ENCODE peak calls at places on chromosome 3, in ten cellular contexts. One of them, this sample, is unnamed.
A peak's percentile ranks its signal among the peaks of the same experiment; 100 is the strongest.

GRCh38 chr3:195001961-195002861 is 268.7 kb downstream of the XXYLT1 start:
- DNase-seq in upper lobe of right lung: peak; percentile 76
- DNase-seq in NB4: peak; percentile 88
- DNase-seq in T-helper 1 cell: no peak
- DNase-seq in activated CD4-positive, CD25-positive, alpha-beta regulatory T cell treated with anti-CD3 and anti-CD28 coated beads, Interleukin-2, amount 50 U/mL, for 16 hours: no peak
- DNase-seq in activated naive CD8-positive, alpha-beta T cell treated with anti-CD3 and anti-CD28 coated beads for 36 hours: peak; percentile 15
- DNase-seq in NAMALWA: peak; percentile 54
- DNase-seq in T1000: no peak
- DNase-seq in immature natural killer cell: peak; percentile 14
- DNase-seq in KG1: peak; percentile 9
- DNase-seq in this sample: peak; percentile 81

GRCh38 chr3:50654196-50654595 is 20.5 kb upstream of the DOCK3 start:
- DNase-seq in upper lobe of right lung: peak; percentile 32
- DNase-seq in KG1: no peak
- DNase-seq in T-helper 1 cell: no peak
- DNase-seq in activated CD4-positive, CD25-positive, alpha-beta regulatory T cell treated with anti-CD3 and anti-CD28 coated beads, Interleukin-2, amount 50 U/mL, for 16 hours: no peak
- DNase-seq in NAMALWA: no peak
- DNase-seq in immature natural killer cell: no peak
- DNase-seq in T1000: no peak
- DNase-seq in activated naive CD8-positive, alpha-beta T cell treated with anti-CD3 and anti-CD28 coated beads for 36 hours: no peak
- DNase-seq in NB4: no peak
- DNase-seq in this sample: no peak

GRCh38 chr3:141063831-141064230 is 12.7 kb downstream of the SPSB4 start:
- DNase-seq in immature natural killer cell: no peak
- DNase-seq in NB4: peak; percentile 61
- DNase-seq in activated CD4-positive, CD25-positive, alpha-beta regulatory T cell treated with anti-CD3 and anti-CD28 coated beads, Interleukin-2, amount 50 U/mL, for 16 hours: no peak
- DNase-seq in activated naive CD8-positive, alpha-beta T cell treated with anti-CD3 and anti-CD28 coated beads for 36 hours: no peak
- DNase-seq in KG1: no peak
- DNase-seq in T1000: no peak
- DNase-seq in NAMALWA: no peak
- DNase-seq in upper lobe of right lung: peak; percentile 32
- DNase-seq in T-helper 1 cell: no peak
- DNase-seq in this sample: no peak

GRCh38 chr3:50961361-50961760 is 286.6 kb downstream of the DOCK3 start:
- DNase-seq in T1000: no peak
- DNase-seq in NB4: no peak
- DNase-seq in activated naive CD8-positive, alpha-beta T cell treated with anti-CD3 and anti-CD28 coated beads for 36 hours: no peak
- DNase-seq in KG1: no peak
- DNase-seq in T-helper 1 cell: no peak
- DNase-seq in immature natural killer cell: no peak
- DNase-seq in upper lobe of right lung: no peak
- DNase-seq in activated CD4-positive, CD25-positive, alpha-beta regulatory T cell treated with anti-CD3 and anti-CD28 coated beads, Interleukin-2, amount 50 U/mL, for 16 hours: no peak
- DNase-seq in NAMALWA: no peak
- DNase-seq in this sample: peak; percentile 65

GRCh38 chr3:111070772-111071256 is 802 bp upstream of the NECTIN3 start:
- DNase-seq in NAMALWA: no peak
- DNase-seq in activated naive CD8-positive, alpha-beta T cell treated with anti-CD3 and anti-CD28 coated beads for 36 hours: peak; percentile 30
- DNase-seq in upper lobe of right lung: no peak
- DNase-seq in KG1: no peak
- DNase-seq in T-helper 1 cell: peak; percentile 5
- DNase-seq in activated CD4-positive, CD25-positive, alpha-beta regulatory T cell treated with anti-CD3 and anti-CD28 coated beads, Interleukin-2, amount 50 U/mL, for 16 hours: no peak
- DNase-seq in T1000: peak; percentile 9
- DNase-seq in immature natural killer cell: peak; percentile 14
- DNase-seq in NB4: no peak
- DNase-seq in this sample: peak; percentile 49

GRCh38 chr3:194327030-194327413 is 24.1 kb downstream of the CPN2 start:
- DNase-seq in NB4: no peak
- DNase-seq in upper lobe of right lung: no peak
- DNase-seq in T-helper 1 cell: no peak
- DNase-seq in activated CD4-positive, CD25-positive, alpha-beta regulatory T cell treated with anti-CD3 and anti-CD28 coated beads, Interleukin-2, amount 50 U/mL, for 16 hours: no peak
- DNase-seq in KG1: no peak
- DNase-seq in activated naive CD8-positive, alpha-beta T cell treated with anti-CD3 and anti-CD28 coated beads for 36 hours: no peak
- DNase-seq in T1000: no peak
- DNase-seq in immature natural killer cell: peak; percentile 34
- DNase-seq in NAMALWA: no peak
- DNase-seq in this sample: no peak

GRCh38 chr3:167941234-167941995 is 154.3 kb downstream of the GOLIM4 start:
- DNase-seq in NB4: peak; percentile 79
- DNase-seq in T1000: peak; percentile 10
- DNase-seq in activated CD4-positive, CD25-positive, alpha-beta regulatory T cell treated with anti-CD3 and anti-CD28 coated beads, Interleukin-2, amount 50 U/mL, for 16 hours: no peak
- DNase-seq in upper lobe of right lung: no peak
- DNase-seq in KG1: peak; percentile 44
- DNase-seq in immature natural killer cell: no peak
- DNase-seq in NAMALWA: no peak
- DNase-seq in activated naive CD8-positive, alpha-beta T cell treated with anti-CD3 and anti-CD28 coated beads for 36 hours: no peak
- DNase-seq in T-helper 1 cell: no peak
- DNase-seq in this sample: peak; percentile 94

GRCh38 chr3:25856902-25857518 is 67.1 kb downstream of the OXSM start:
- DNase-seq in T-helper 1 cell: no peak
- DNase-seq in T1000: no peak
- DNase-seq in activated naive CD8-positive, alpha-beta T cell treated with anti-CD3 and anti-CD28 coated beads for 36 hours: no peak
- DNase-seq in upper lobe of right lung: no peak
- DNase-seq in NB4: peak; percentile 54
- DNase-seq in NAMALWA: peak; percentile 69
- DNase-seq in activated CD4-positive, CD25-positive, alpha-beta regulatory T cell treated with anti-CD3 and anti-CD28 coated beads, Interleukin-2, amount 50 U/mL, for 16 hours: no peak
- DNase-seq in immature natural killer cell: peak; percentile 48
- DNase-seq in KG1: no peak
- DNase-seq in this sample: peak; percentile 69

GRCh38 chr3:183349421-183350157 is 78.8 kb downstream of the MCF2L2 start:
- DNase-seq in KG1: no peak
- DNase-seq in T-helper 1 cell: no peak
- DNase-seq in NAMALWA: no peak
- DNase-seq in T1000: no peak
- DNase-seq in immature natural killer cell: peak; percentile 51
- DNase-seq in activated naive CD8-positive, alpha-beta T cell treated with anti-CD3 and anti-CD28 coated beads for 36 hours: no peak
- DNase-seq in upper lobe of right lung: no peak
- DNase-seq in activated CD4-positive, CD25-positive, alpha-beta regulatory T cell treated with anti-CD3 and anti-CD28 coated beads, Interleukin-2, amount 50 U/mL, for 16 hours: no peak
- DNase-seq in NB4: no peak
- DNase-seq in this sample: peak; percentile 40

GRCh38 chr3:122247825-122248185 is 64.3 kb downstream of the CASR start:
- DNase-seq in KG1: no peak
- DNase-seq in NB4: no peak
- DNase-seq in activated CD4-positive, CD25-positive, alpha-beta regulatory T cell treated with anti-CD3 and anti-CD28 coated beads, Interleukin-2, amount 50 U/mL, for 16 hours: no peak
- DNase-seq in upper lobe of right lung: no peak
- DNase-seq in immature natural killer cell: no peak
- DNase-seq in activated naive CD8-positive, alpha-beta T cell treated with anti-CD3 and anti-CD28 coated beads for 36 hours: no peak
- DNase-seq in T-helper 1 cell: no peak
- DNase-seq in NAMALWA: peak; percentile 79
- DNase-seq in T1000: no peak
- DNase-seq in this sample: no peak

GRCh38 chr3:183122257-183122932 is 23.1 kb upstream of the MCCC1 start:
- DNase-seq in NAMALWA: peak; percentile 72
- DNase-seq in immature natural killer cell: peak; percentile 50
- DNase-seq in NB4: peak; percentile 58
- DNase-seq in upper lobe of right lung: no peak
- DNase-seq in activated naive CD8-positive, alpha-beta T cell treated with anti-CD3 and anti-CD28 coated beads for 36 hours: no peak
- DNase-seq in KG1: peak; percentile 12
- DNase-seq in T-helper 1 cell: no peak
- DNase-seq in activated CD4-positive, CD25-positive, alpha-beta regulatory T cell treated with anti-CD3 and anti-CD28 coated beads, Interleukin-2, amount 50 U/mL, for 16 hours: no peak
- DNase-seq in T1000: no peak
- DNase-seq in this sample: peak; percentile 65

This sample was measured in OCI-M1.